ENCODE peak calls at places on chromosomes 6 and 20, in ten cellular contexts. H is lower lobe of right lung; U is left lung; D is A673; V is kidney; Y is GM23248; L is psoas muscle; B is ascending aorta; O is CD4-positive, alpha-beta memory T cell; X is fibroblast of lung. Z is an unnamed sample.
A peak's percentile ranks its signal among the peaks of the same experiment; 100 is the strongest.

GRCh38 chr6:126107475-126108121 is 121.3 kb downstream of the TRMT11 start:
- DNase-seq in D (peak; percentile 86), X (peak; percentile 48), L (no peak), B (no peak), V (no peak), Y (no peak), H (no peak), O (no peak), U (no peak), Z (no peak)

GRCh38 chr6:41208439-41209106 is 7.6 kb upstream of the TREML2 start:
- DNase-seq in U (no peak), H (no peak), O (no peak), V (no peak), Y (no peak), X (no peak), B (no peak), D (no peak), L (no peak), Z (no peak)

GRCh38 chr6:143701343-143702234 is 23.8 kb downstream of the PHACTR2 start:
- DNase-seq in O (no peak), B (no peak), D (no peak), X (no peak), U (no peak), V (no peak), Y (peak; percentile 21), H (no peak), L (no peak), Z (no peak)

GRCh38 chr6:5173862-5174643 is 86.7 kb downstream of the LYRM4 start:
- DNase-seq in O (peak; percentile 72), D (peak; percentile 72), X (peak; percentile 23), Y (no peak), H (no peak), B (no peak), V (no peak), L (no peak), U (no peak), Z (no peak)

GRCh38 chr20:17584684-17585083 is 14.8 kb downstream of the DSTN start:
- DNase-seq in D (no peak), H (no peak), X (no peak), V (no peak), Y (no peak), O (no peak), B (no peak), L (no peak), U (no peak), Z (no peak)

GRCh38 chr6:95352064-95352463 is 225.3 kb upstream of the MANEA start:
- DNase-seq in H (no peak), X (no peak), D (peak; percentile 8), L (no peak), O (no peak), U (no peak), Y (no peak), V (no peak), B (no peak), Z (no peak)

GRCh38 chr20:62802026-62802712 is 2.5 kb upstream of the OGFR start:
- DNase-seq in V (no peak), Y (no peak), X (no peak), U (no peak), O (no peak), H (no peak), D (no peak), L (no peak), B (no peak), Z (no peak)

GRCh38 chr6:169292340-169293124 is 38.9 kb upstream of the THBS2 start:
- DNase-seq in U (no peak), X (peak; percentile 93), H (no peak), L (peak; percentile 68), Y (peak; percentile 94), V (no peak), D (peak; percentile 76), O (no peak), B (no peak), Z (no peak)

GRCh38 chr6:11241793-11242201 is 9.3 kb upstream of the NEDD9 start:
- DNase-seq in B (peak; percentile 88), L (peak; percentile 66), H (peak; percentile 90), O (no peak), D (no peak), X (peak; percentile 58), U (peak; percentile 88), Y (peak; percentile 67), V (peak; percentile 82), Z (peak; percentile 18)

GRCh38 chr20:50717974-50718761 is 13.2 kb upstream of the PARD6B start:
- DNase-seq in B (peak; percentile 33), X (no peak), D (no peak), U (no peak), Y (no peak), V (no peak), L (no peak), H (no peak), O (no peak), Z (no peak)

GRCh38 chr20:6623989-6624388 is 143.5 kb upstream of the BMP2 start:
- DNase-seq in H (no peak), U (no peak), V (no peak), O (no peak), B (no peak), Y (no peak), X (no peak), D (no peak), L (no peak), Z (no peak)

GRCh38 chr6:107509506-107509905 is 19.6 kb downstream of the SOBP start:
- DNase-seq in V (no peak), D (no peak), B (no peak), Y (no peak), U (no peak), L (no peak), O (no peak), H (no peak), X (peak; percentile 84), Z (no peak)

GRCh38 chr20:35887393-35888064 is 66.8 kb downstream of the SCAND1 start:
- DNase-seq in B (no peak), X (no peak), L (no peak), V (no peak), O (no peak), Y (no peak), U (no peak), H (no peak), D (no peak), Z (no peak)

GRCh38 chr6:6930223-6930880 is 177.4 kb upstream of the RREB1 start:
- DNase-seq in U (no peak), Y (no peak), O (no peak), V (no peak), X (no peak), L (no peak), D (no peak), B (no peak), H (no peak), Z (no peak)

GRCh38 chr6:6932968-6933367 is 174.8 kb upstream of the RREB1 start:
- DNase-seq in U (no peak), X (no peak), B (no peak), L (no peak), O (no peak), D (no peak), Y (no peak), H (no peak), V (no peak), Z (no peak)

GRCh38 chr6:6927437-6928361 is 180.1 kb upstream of the RREB1 start:
- DNase-seq in U (peak; percentile 80), D (no peak), Y (peak; percentile 19), B (no peak), X (no peak), O (no peak), L (peak; percentile 86), V (no peak), H (peak; percentile 79), Z (no peak)

GRCh38 chr6:6932341-6932740 is 175.4 kb upstream of the RREB1 start:
- DNase-seq in L (no peak), H (no peak), X (no peak), B (no peak), V (no peak), Y (no peak), O (no peak), D (no peak), U (no peak), Z (no peak)

DNA sequence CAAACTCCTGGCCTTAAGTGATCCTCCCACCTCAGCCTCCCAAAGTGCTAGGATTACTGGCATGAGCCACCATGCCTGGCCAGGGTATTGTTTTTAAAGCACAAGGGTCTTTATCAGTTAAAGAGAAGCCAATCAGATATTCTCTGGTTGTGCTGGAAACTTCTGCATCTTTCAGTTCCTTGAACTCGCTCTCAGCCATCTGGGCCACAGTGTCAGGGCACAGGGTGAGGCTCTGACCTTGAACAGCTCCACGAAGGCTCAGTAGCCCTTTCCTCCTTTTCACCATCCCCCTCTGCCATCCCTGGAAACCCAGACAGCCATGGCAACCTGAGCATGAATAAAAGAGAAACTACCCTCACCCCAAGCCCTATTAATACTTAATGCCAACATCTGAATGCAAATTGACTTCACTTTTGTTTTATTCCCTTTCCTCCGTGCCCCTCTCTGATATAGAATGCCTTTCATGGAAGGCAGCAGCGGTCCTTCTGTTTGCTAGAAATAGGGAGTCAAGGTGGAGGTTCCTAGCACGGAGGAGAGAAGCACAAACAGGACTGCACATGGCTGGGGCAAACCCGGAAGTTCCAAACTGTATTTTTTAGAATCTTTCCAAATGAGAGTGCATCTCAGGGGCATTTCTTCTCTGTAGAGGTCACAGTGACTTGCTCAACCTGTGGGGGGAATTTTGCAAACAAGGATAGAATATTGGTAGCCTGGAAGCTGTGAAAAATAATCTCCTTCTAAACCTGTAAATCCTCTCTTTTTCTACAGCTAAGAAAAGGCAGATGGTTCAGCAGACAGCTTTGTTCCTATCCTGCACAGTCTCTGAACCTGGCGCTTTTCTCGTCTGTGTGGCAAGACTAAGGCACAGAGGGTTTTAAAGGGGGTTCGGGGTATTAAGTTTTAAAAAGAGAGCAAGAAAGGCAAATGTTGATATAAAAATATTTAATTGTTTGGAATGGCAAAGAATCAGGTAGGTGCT is 176.4 kb upstream of the RREB1 start:
- DNase-seq in O (no peak), U (no peak), Y (no peak), D (no peak), H (no peak), X (no peak), B (no peak), V (no peak), L (no peak), Z (no peak)
- H3K27ac ChIP-seq in O (no peak overlapping the region), U (peak overlapping the region; percentile 20), Y (no peak overlapping the region), D (peak overlapping the region; percentile 2), H (no peak overlapping the region), X (no peak overlapping the region), B (no peak overlapping the region), V (no peak overlapping the region), L (no peak overlapping the region), Z (no peak overlapping the region)

GRCh38 chr6:148497256-148497655 is 154.6 kb downstream of the SASH1 start:
- DNase-seq in B (no peak), L (no peak), V (no peak), Y (peak; percentile 95), U (no peak), X (peak; percentile 89), H (no peak), D (no peak), O (no peak), Z (no peak)
- H3K27ac ChIP-seq in B (peak overlapping the region; percentile 63), L (no peak overlapping the region), V (no peak overlapping the region), Y (peak overlapping the region; percentile 90), U (no peak overlapping the region), X (peak overlapping the region; percentile 34), H (no peak overlapping the region), D (no peak overlapping the region), O (no peak overlapping the region), Z (no peak overlapping the region)

GRCh38 chr20:48624315-48625020 is 203.3 kb downstream of the PREX1 start:
- DNase-seq in D (no peak), L (peak; percentile 38), U (peak; percentile 54), Y (no peak), V (peak; percentile 62), O (no peak), B (no peak), X (no peak), H (peak; percentile 43), Z (no peak)
- H3K27ac ChIP-seq in D (no peak overlapping the region), L (no peak overlapping the region), U (no peak overlapping the region), Y (no peak overlapping the region), V (no peak overlapping the region), O (no peak overlapping the region), B (no peak overlapping the region), X (no peak overlapping the region), H (no peak overlapping the region), Z (no peak overlapping the region)

GRCh38 chr6:111573892-111574800 is 31.5 kb downstream of the TRAF3IP2 start:
- DNase-seq in X (peak; percentile 97), L (no peak), U (no peak), Y (peak; percentile 95), H (no peak), V (no peak), B (peak; percentile 83), D (peak; percentile 75), O (no peak), Z (no peak)
- H3K27ac ChIP-seq in X (peak overlapping the region; percentile 78), L (peak overlapping the region; percentile 53), U (peak overlapping the region; percentile 82), Y (peak overlapping the region; percentile 87), H (peak overlapping the region; percentile 79), V (no peak overlapping the region), B (peak overlapping the region; percentile 64), D (peak overlapping the region; percentile 71), O (no peak overlapping the region), Z (no peak overlapping the region)

Z was measured in substantia nigra.